ENCODE peak calls at places on chromosomes 16 and 17, in five cellular contexts. Q, M, X, F and I are unnamed samples. For H3K27me3, the result is how much of the 10 kb centered on the place peaks cover.

GRCh38 chr16:1494711-1495110 is 1.6 kb downstream of the TELO2 start:
- DNase-seq in M (peak), F (peak), Q (no peak), X (no peak), I (peak)

GRCh38 chr17:20200016-20200788 is 191.0 kb downstream of the SPECC1 start:
- DNase-seq in F (no peak), X (no peak), Q (peak), M (no peak), I (no peak)

GRCh38 chr16:29985271-29985811 is 10.1 kb downstream of the HIRIP3 start:
- DNase-seq in M (peak), F (no peak), X (peak), Q (no peak), I (no peak)

GRCh38 chr16:28110074-28110473 is 46.6 kb upstream of the GSG1L start:
- DNase-seq in F (no peak), M (no peak), X (no peak), Q (no peak), I (no peak)

GRCh38 chr16:4182581-4183257 is 59.2 kb downstream of the SRL start:
- DNase-seq in X (no peak), F (no peak), M (no peak), Q (no peak), I (no peak)

GRCh38 chr17:15981208-15981607 is 18.3 kb downstream of the ZSWIM7 start:
- DNase-seq in X (no peak), F (no peak), M (no peak), Q (no peak), I (no peak)

GRCh38 chr17:49576906-49577650 is 1.4 kb downstream of the NXPH3 start:
- DNase-seq in F (no peak), M (peak), X (no peak), Q (no peak), I (no peak)

GRCh38 chr17:17512866-17513265 is 16.7 kb upstream of the RASD1 start:
- DNase-seq in X (peak), M (peak), F (no peak), Q (no peak), I (peak)

GRCh38 chr16:64121473-64121872 is 1000.4 kb downstream of the CDH11 start:
- DNase-seq in Q (no peak), M (no peak), F (no peak), X (no peak), I (no peak)

GRCh38 chr17:57035971-57036481 is 49.0 kb upstream of the AKAP1 start:
- DNase-seq in X (no peak), F (peak), Q (no peak), M (no peak), I (no peak)

GRCh38 chr17:29390856-29391631 is 881 bp downstream of the TAOK1 start:
- DNase-seq in M (peak), F (peak), Q (peak), X (no peak), I (peak)

GRCh38 chr16:1170076-1170418 is 17.1 kb downstream of the CACNA1H start:
- DNase-seq in M (no peak), X (no peak), Q (peak), F (no peak), I (no peak)

GRCh38 chr17:68526548-68526947 is 14.3 kb downstream of the PRKAR1A start:
- DNase-seq in Q (no peak), M (no peak), F (no peak), X (no peak), I (no peak)

GRCh38 chr17:51371732-51372151 is 111.4 kb downstream of the UTP18 start:
- DNase-seq in M (no peak), F (peak), X (no peak), Q (peak), I (no peak)

GRCh38 chr17:1865252-1866037 is 35.6 kb downstream of the RPA1 start:
- DNase-seq in M (no peak), Q (no peak), X (no peak), F (peak), I (no peak)

GRCh38 chr17:8941520-8941919 is 24.0 kb downstream of the PIK3R5 start:
- DNase-seq in M (peak), F (no peak), Q (no peak), X (no peak), I (no peak)

GRCh38 chr16:29012913-29013641 is 28.2 kb downstream of the LAT start:
- DNase-seq in Q (no peak), M (no peak), X (no peak), F (no peak), I (no peak)

GRCh38 chr17:43170140-43170765 is 761 bp upstream of the NBR1 start:
- DNase-seq in X (peak), M (peak), Q (peak), F (peak), I (peak)

GRCh38 chr17:83194189-83194565 is 114.8 kb downstream of the METRNL start:
- DNase-seq in F (no peak), X (peak), Q (no peak), M (peak), I (peak)

GRCh38 chr17:49573510-49574282 is 2.0 kb upstream of the NXPH3 start:
- DNase-seq in Q (no peak), F (no peak), M (peak), X (no peak), I (no peak)

GRCh38 chr17:61015966-61016365 is 338.3 kb downstream of the BCAS3 start:
- DNase-seq in X (no peak), M (no peak), F (no peak), Q (no peak), I (no peak)

GRCh38 chr16:75599452-75600277 is 23.4 kb downstream of the ADAT1 start:
- DNase-seq in X (no peak), M (no peak), F (no peak), Q (no peak), I (no peak)

GRCh38 chr17:13542612-13543011 is 59.1 kb downstream of the HS3ST3A1 start:
- DNase-seq in Q (no peak), X (no peak), M (no peak), F (no peak), I (no peak)

GRCh38 chr17:82003411-82004381 is 19.0 kb downstream of the CENPX start:
- DNase-seq in X (peak), M (peak), Q (no peak), F (peak), I (peak)

GRCh38 chr17:28406478-28406824 is 439 bp upstream of the SLC46A1 start:
- DNase-seq in Q (peak), X (no peak), M (no peak), F (no peak), I (no peak)

GRCh38 chr17:50542795-50543774 is 3.9 kb upstream of the SPATA20 start:
- DNase-seq in X (no peak), M (no peak), F (no peak), Q (no peak), I (no peak)

GRCh38 chr16:11016993-11017392 is 72.6 kb downstream of the CLEC16A start:
- DNase-seq in Q (no peak), X (no peak), F (no peak), M (peak), I (peak)

GRCh38 chr17:79160980-79161621 is 86.5 kb downstream of the ENGASE start:
- DNase-seq in M (no peak), X (no peak), F (no peak), Q (no peak), I (no peak)

GRCh38 chr17:81365148-81365600 is 30.1 kb upstream of the BAHCC1 start:
- DNase-seq in X (peak), M (peak), F (peak), Q (peak), I (peak)

GRCh38 chr16:81483064-81483969 is 38.7 kb downstream of the CMIP start:
- DNase-seq in Q (no peak), M (peak), X (no peak), F (no peak), I (peak)

GRCh38 chr16:17451835-17452234 is 18.9 kb downstream of the XYLT1 start:
- DNase-seq in X (no peak), Q (no peak), F (no peak), M (no peak), I (no peak)

GRCh38 chr17:66777689-66778225 is 57.2 kb upstream of the CACNG5 start:
- DNase-seq in F (no peak), Q (peak), X (no peak), M (no peak), I (no peak)

GRCh38 chr17:17682293-17682736 is 1.1 kb downstream of the RAI1 start:
- DNase-seq in Q (peak), M (no peak), X (no peak), F (peak), I (no peak)

DNA sequence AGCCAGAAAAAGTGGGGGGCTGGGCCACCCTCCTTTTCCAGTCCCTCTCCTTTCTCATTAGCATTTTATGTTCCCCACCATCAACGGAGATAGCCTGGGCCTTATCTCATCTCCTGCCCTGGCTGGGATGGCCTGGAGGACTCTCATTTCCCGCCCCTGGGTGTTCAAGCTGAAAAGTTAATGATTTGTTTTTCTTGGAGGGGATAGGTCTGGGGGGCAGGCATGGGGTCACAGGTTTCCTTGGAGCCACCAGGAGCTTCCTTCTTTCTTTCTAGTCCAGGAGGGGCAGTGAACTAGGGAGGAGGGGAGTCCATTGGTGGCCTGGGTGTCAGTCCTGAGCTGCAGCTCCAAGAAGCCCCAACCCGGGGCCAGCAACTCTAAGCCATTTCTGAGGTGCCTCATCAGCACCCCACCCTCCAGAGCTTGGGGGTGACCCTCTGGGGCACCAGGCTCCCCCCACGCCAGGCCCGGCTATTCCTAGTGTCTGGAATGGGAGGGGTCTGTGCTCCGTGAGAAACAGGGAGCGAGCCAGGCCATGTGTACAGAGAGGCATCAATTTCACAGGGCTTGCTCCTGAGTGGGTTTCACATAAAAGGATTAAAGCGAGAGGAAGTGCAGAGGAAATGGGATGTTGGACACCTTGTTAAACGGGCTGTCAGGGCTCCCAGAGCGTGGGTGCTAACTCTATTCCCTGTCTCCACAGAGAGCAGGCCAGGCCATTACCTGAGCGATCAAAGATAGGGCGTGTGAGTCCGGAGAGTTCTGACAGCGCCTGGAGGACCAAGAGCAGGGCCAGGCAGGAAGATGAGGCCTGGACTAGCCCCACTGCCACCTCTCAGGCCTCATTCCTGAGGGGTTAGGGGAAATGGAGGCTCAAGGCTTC is 90.6 kb upstream of the LHX1 start:
- DNase-seq in X (no peak), Q (no peak), M (no peak), F (no peak), I (no peak)
- H3K27ac ChIP-seq in X (no peak), Q (no peak), M (no peak), F (no peak), I (no peak)

DNA sequence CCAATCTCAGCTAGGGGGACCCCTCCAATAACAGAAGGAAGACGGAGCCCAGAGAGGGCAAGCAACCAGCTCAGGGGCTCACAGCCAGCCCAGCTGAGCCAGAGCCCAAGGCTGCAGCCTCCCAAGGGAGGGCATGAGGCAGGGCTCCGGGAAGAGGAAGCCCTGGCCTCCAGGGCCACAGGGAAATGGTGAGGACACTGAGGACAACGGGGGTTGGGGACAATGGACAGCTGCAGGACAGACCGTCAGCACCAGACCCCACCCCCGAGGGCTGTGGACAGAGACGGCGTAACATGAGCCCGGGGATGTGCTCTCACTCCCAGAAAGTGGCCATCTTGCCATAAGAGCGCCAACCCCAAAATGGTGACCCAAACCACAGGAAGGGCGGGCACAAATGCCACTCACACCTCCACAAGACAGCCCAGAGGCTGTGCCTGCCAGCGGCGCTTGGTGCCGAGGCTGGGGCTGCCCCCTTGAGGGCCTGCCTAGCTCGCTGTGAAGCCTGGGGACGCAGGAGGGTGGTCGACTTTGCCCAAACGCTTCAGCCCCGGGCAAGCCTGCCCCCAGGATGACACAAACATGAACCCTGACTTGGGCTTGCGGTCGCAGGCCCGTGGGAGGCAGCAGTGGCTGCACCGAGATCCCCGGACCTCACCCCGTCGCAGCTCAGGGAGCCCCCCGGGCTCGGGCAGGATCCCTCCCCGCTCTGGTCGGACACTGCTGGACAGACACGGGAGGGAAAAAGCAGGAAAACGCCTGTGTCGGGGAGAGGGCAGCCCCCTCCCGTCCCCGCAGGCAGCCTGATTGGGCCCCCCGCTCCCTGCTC is 10.5 kb downstream of the PIMREG start:
- DNase-seq in Q (peak), X (peak), M (no peak), F (no peak), I (no peak)
- H3K4me3 ChIP-seq in Q (peak), X (no peak), M (no peak), F (peak), I (peak)

GRCh38 chr17:34665803-34666763 is 86.7 kb downstream of the TMEM132E start:
- DNase-seq in X (no peak), M (no peak), Q (peak), F (no peak), I (no peak)

GRCh38 chr17:34665150-34665802 is 85.9 kb downstream of the TMEM132E start:
- DNase-seq in Q (no peak), M (no peak), X (no peak), F (no peak), I (no peak)

GRCh38 chr17:34668206-34668605 is 88.8 kb downstream of the TMEM132E start:
- DNase-seq in F (no peak), X (no peak), M (no peak), Q (no peak), I (no peak)

GRCh38 chr17:34667656-34668055 is 88.3 kb downstream of the TMEM132E start:
- DNase-seq in Q (no peak), M (no peak), F (no peak), X (no peak), I (no peak)

GRCh38 chr17:34663714-34664113 is 84.3 kb downstream of the TMEM132E start:
- DNase-seq in M (no peak), Q (no peak), X (no peak), F (no peak), I (no peak)
- H3K27me3 ChIP-seq in M (under half), Q (under half), X (under half), F (under half), I (under half)

DNA sequence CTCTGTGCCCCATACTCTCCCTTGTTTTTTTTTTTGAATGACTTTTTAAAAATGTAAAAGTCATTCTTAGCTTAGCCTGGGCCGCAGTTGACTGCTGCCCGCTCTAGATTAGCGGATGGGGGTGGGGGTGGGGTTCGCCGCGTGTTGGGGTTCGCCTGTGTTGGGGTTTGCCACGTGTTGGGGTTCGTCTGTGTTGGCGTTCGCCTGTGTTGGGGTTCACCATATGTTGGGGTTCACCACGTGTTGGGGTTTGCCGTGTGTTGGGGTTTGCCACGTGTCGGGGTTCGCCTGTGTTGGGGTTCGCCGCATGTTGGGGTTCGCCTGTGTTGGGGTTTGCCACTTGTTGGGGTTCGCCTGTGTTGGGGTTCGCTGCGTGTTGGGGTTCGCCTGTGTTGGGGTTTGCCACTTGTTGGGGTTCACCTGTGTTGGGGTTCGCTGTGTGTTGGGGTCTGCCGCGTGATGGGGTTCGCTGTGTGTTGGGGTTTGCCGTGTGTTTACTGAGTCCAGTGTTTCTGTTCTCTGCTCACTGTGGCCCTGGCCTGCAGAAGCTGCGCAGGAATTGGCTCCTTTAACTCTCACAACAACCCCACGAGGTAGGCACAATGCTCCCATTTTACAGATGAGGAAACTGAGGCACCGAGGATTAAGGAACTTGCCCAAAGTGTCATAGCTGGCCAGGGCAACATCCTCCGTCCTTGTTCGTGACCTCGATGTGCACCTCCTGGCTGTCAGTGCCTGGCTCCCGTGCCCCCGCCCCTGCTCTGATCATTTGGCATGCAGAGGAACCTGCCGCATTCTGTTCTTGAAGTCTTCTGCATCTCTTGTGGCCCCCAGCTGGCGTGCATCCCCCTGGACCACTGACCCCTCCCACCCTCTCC is 96.6 kb upstream of the CIBAR2 start:
- DNase-seq in F (no peak), M (peak), Q (no peak), X (no peak), I (no peak)
- H3K27ac ChIP-seq in F (no peak), M (no peak), Q (no peak), X (no peak), I (no peak)

DNA sequence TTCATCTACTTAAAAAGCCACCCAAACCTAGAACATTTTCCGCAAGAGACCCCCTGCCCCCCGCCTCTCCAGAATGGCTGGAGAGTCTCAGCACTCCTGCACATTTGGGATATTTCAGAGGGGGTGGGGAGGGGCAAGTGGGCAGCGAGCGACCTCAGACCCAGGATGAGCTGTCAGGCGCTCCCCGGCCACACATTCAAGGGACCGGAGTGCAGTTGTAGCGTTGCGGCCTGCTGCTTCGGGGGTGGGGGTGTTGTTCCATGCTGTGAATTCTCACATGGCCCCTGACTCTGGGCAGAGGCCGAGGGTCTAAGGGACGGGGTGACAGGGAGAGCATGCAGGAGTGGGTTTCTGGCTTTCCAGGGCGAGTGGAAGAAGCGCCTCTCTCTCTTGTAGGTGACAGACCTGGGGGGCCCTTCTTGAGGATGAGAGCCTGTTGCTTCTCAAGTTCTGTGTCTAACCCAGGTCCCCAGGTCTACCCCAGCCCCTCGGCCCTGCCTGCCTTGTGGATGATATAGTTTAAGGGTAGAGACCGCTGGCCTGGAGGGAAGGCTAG is 231.2 kb downstream of the SEC14L1 start:
- DNase-seq in Q (peak), X (peak), M (peak), F (no peak), I (peak)
- H3K4me3 ChIP-seq in Q (peak), X (peak), M (no peak), F (peak), I (peak)

DNA sequence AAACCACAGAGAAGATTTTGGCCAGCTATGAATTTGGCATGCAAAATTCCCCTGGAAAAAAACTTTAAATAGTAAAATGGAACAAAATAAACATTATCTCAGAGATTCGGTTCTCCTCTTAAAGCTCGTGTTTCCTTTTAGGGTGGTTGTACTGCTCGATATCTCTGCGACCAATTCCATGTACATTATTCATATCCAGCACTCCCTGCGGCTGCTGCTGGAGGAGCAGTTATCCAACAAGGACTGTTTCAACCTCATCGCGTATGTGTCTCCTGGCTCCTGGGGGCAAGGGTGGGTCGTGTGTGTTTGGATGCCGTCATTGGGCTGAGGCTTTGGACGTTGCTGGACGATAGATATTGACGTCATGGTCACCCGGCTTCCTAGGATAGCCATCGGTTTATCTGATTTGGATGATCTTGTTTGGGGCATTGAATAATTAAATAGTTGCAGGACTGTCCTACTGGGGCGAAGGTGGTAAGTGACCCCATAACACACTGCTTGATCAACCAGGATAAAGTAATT is 33.8 kb downstream of the VWA3A start:
- DNase-seq in Q (no peak), F (no peak), M (no peak), X (no peak), I (no peak)
- H3K27me3 ChIP-seq in Q (under half), F (under half), M (under half), X (under half), I (under half)